ENCODE peak calls at places on chromosomes 6 and 20, in eight cellular contexts. I, K, P, D, U, S, H and J are unnamed samples.

GRCh38 chr6:119671105-119671504 is 321.5 kb upstream of the MAN1A1 start:
- DNase-seq in S (no peak), I (no peak), K (no peak), H (no peak), U (no peak), P (peak), D (no peak), J (no peak)

GRCh38 chr6:43753570-43754183 is 16.3 kb upstream of the VEGFA start:
- DNase-seq in U (no peak), H (no peak), P (no peak), D (no peak), K (no peak), I (no peak), S (no peak), J (no peak)

GRCh38 chr20:19944772-19945459 is 72.2 kb upstream of the NAA20 start:
- DNase-seq in D (peak), P (no peak), I (peak), K (no peak), S (no peak), H (no peak), U (no peak), J (no peak)

GRCh38 chr6:156639023-156639728 is 138.0 kb upstream of the ARID1B start:
- DNase-seq in K (no peak), S (no peak), I (no peak), P (no peak), U (no peak), D (no peak), H (no peak), J (no peak)

GRCh38 chr6:96990462-96990861 is 65.9 kb downstream of the KLHL32 start:
- DNase-seq in P (no peak), H (peak), U (no peak), K (peak), I (no peak), D (no peak), S (no peak), J (no peak)

GRCh38 chr20:41004561-41005360 is 23.9 kb upstream of the TOP1 start:
- DNase-seq in D (no peak), S (no peak), K (peak), U (no peak), I (no peak), P (no peak), H (peak), J (no peak)

GRCh38 chr6:30600576-30600975 is 16.5 kb downstream of the PPP1R10 start:
- DNase-seq in H (no peak), P (no peak), K (no peak), U (no peak), S (no peak), D (no peak), I (no peak), J (no peak)

GRCh38 chr6:112626468-112627082 is 279.4 kb downstream of the RFPL4B start:
- DNase-seq in P (no peak), D (peak), S (no peak), H (no peak), U (no peak), I (peak), K (no peak), J (no peak)

GRCh38 chr6:89023591-89024441 is 56.7 kb upstream of the PNRC1 start:
- DNase-seq in S (no peak), P (no peak), K (no peak), H (no peak), U (no peak), D (no peak), I (no peak), J (no peak)

GRCh38 chr6:40569162-40569920 is 17.8 kb downstream of the LRFN2 start:
- DNase-seq in K (no peak), U (no peak), I (no peak), S (no peak), D (no peak), H (no peak), P (no peak), J (no peak)

GRCh38 chr6:162119349-162119748 is 608.2 kb downstream of the PRKN start:
- DNase-seq in H (no peak), K (peak), D (no peak), P (no peak), U (no peak), I (no peak), S (no peak), J (no peak)

GRCh38 chr6:72784581-72784980 is 162.7 kb downstream of the KCNQ5 start:
- DNase-seq in K (no peak), U (no peak), S (no peak), I (no peak), P (no peak), D (peak), H (no peak), J (no peak)

GRCh38 chr6:23659125-23659524 is 466.9 kb upstream of the NRSN1 start:
- DNase-seq in H (peak), I (peak), P (peak), D (no peak), U (no peak), K (peak), S (peak), J (no peak)

GRCh38 chr6:138234363-138234762 is 16.1 kb upstream of the PBOV1 start:
- DNase-seq in D (no peak), U (no peak), K (no peak), H (no peak), S (no peak), P (no peak), I (no peak), J (no peak)

GRCh38 chr6:119830069-119830468 is 480.5 kb upstream of the MAN1A1 start:
- DNase-seq in H (no peak), I (no peak), K (no peak), U (no peak), S (no peak), D (no peak), P (no peak), J (no peak)

GRCh38 chr6:132115714-132116366 is 164.7 kb upstream of the CCN2 start:
- DNase-seq in S (no peak), P (no peak), I (no peak), U (no peak), D (no peak), H (no peak), K (no peak), J (no peak)